ENCODE peak calls at places on chromosomes 3 and 15, in six cellular contexts. E is MM.1S, X is HCT116, M is mammary epithelial cell, K is AG04450, Z is thoracic aorta. N is an unnamed sample.

GRCh38 chr3:111610189-111610588 is 15.0 kb upstream of the ZBED2 start:
- DNase-seq in E (peak; percentile 88), X (no peak), M (peak; percentile 81), K (no peak), Z (no peak), N (no peak)

GRCh38 chr3:126135398-126136076 is 44.8 kb downstream of the ALDH1L1 start:
- DNase-seq in E (no peak), X (no peak), M (no peak), K (no peak), Z (no peak), N (no peak)

GRCh38 chr3:125318497-125318847 is 56.7 kb downstream of the ZNF148 start:
- DNase-seq in E (no peak), X (no peak), M (no peak), K (no peak), Z (no peak), N (no peak)

GRCh38 chr3:294096-294495 is 97.5 kb downstream of the CHL1 start:
- DNase-seq in E (no peak), X (no peak), M (peak; percentile 18), K (no peak), Z (no peak), N (no peak)

GRCh38 chr3:1609416-1609815 is 489.2 kb upstream of the CNTN4 start:
- DNase-seq in E (peak; percentile 69), X (no peak), M (no peak), K (no peak), Z (no peak), N (no peak)

GRCh38 chr3:71416868-71417267 is 166.7 kb downstream of the FOXP1 start:
- DNase-seq in E (no peak), X (peak; percentile 6), M (no peak), K (no peak), Z (no peak), N (no peak)

GRCh38 chr3:78994174-78995027 is 773.4 kb downstream of the ROBO1 start:
- DNase-seq in E (no peak), X (no peak), M (peak; percentile 31), K (no peak), Z (no peak), N (no peak)

GRCh38 chr15:51982013-51982769 is 10.6 kb upstream of the LEO1 start:
- DNase-seq in E (peak; percentile 88), X (peak; percentile 50), M (peak; percentile 76), K (peak; percentile 54), Z (no peak), N (no peak)

GRCh38 chr3:127452321-127452821 is 138.2 kb downstream of the TPRA1 start:
- DNase-seq in E (no peak), X (no peak), M (no peak), K (no peak), Z (no peak), N (no peak)

GRCh38 chr3:126121632-126122031 is 37.7 kb upstream of the SLC41A3 start:
- DNase-seq in E (no peak), X (no peak), M (no peak), K (no peak), Z (no peak), N (no peak)

GRCh38 chr3:171284308-171285075 is 175.7 kb downstream of the TNIK start:
- DNase-seq in E (no peak), X (peak; percentile 51), M (peak; percentile 92), K (peak; percentile 89), Z (peak; percentile 44), N (peak; percentile 74)

GRCh38 chr3:135148431-135148830 is 353.4 kb downstream of the EPHB1 start:
- DNase-seq in E (no peak), X (no peak), M (no peak), K (no peak), Z (no peak), N (no peak)

GRCh38 chr3:5520237-5520636 is 332.7 kb downstream of the EDEM1 start:
- DNase-seq in E (no peak), X (peak; percentile 34), M (no peak), K (no peak), Z (no peak), N (no peak)

GRCh38 chr3:139301183-139301582 is 42.6 kb upstream of the MRPS22 start:
- DNase-seq in E (no peak), X (no peak), M (no peak), K (no peak), Z (no peak), N (no peak)

GRCh38 chr15:101437209-101437608 is 52.3 kb downstream of the PCSK6 start:
- DNase-seq in E (no peak), X (no peak), M (no peak), K (no peak), Z (no peak), N (no peak)

GRCh38 chr15:34038404-34039179 is 412 bp downstream of the AVEN start:
- DNase-seq in E (peak; percentile 81), X (no peak), M (peak; percentile 63), K (no peak), Z (peak; percentile 19), N (peak; percentile 58)

GRCh38 chr3:20039082-20039764 is 1.0 kb upstream of the KAT2B start:
- DNase-seq in E (peak; percentile 16), X (no peak), M (no peak), K (no peak), Z (no peak), N (no peak)

GRCh38 chr3:5122741-5123706 is 932 bp downstream of the ARL8B start:
- DNase-seq in E (peak; percentile 43), X (no peak), M (peak; percentile 96), K (no peak), Z (no peak), N (peak; percentile 50)

GRCh38 chr3:4935347-4935746 is 43.9 kb upstream of the BHLHE40 start:
- DNase-seq in E (peak; percentile 33), X (no peak), M (peak; percentile 72), K (no peak), Z (no peak), N (no peak)

GRCh38 chr3:123290962-123291361 is 89.2 kb downstream of the SEC22A start:
- DNase-seq in E (no peak), X (no peak), M (no peak), K (no peak), Z (no peak), N (no peak)

GRCh38 chr15:25509697-25510096 is 70.9 kb upstream of the UBE3A start:
- DNase-seq in E (no peak), X (no peak), M (no peak), K (no peak), Z (no peak), N (no peak)

GRCh38 chr15:92883643-92884458 is 16.3 kb upstream of the CHD2 start:
- DNase-seq in E (peak; percentile 50), X (no peak), M (peak; percentile 53), K (no peak), Z (no peak), N (no peak)

GRCh38 chr3:160601288-160601687 is 35.9 kb upstream of the KPNA4 start:
- DNase-seq in E (no peak), X (no peak), M (no peak), K (no peak), Z (no peak), N (no peak)

GRCh38 chr15:43420435-43420834 is 49.5 kb downstream of the TUBGCP4 start:
- DNase-seq in E (no peak), X (no peak), M (no peak), K (no peak), Z (no peak), N (no peak)

GRCh38 chr15:73717802-73718201 is 33.6 kb downstream of the CD276 start:
- DNase-seq in E (no peak), X (no peak), M (no peak), K (no peak), Z (no peak), N (no peak)

GRCh38 chr3:40971191-40972168 is 227.8 kb upstream of the CTNNB1 start:
- DNase-seq in E (peak; percentile 88), X (peak; percentile 42), M (peak; percentile 99), K (peak; percentile 65), Z (peak; percentile 68), N (peak; percentile 64)

GRCh38 chr15:77500986-77501385 is 80.3 kb downstream of the HMG20A start:
- DNase-seq in E (no peak), X (no peak), M (peak; percentile 69), K (no peak), Z (no peak), N (no peak)

GRCh38 chr3:29314727-29315088 is 33.8 kb downstream of the RBMS3 start:
- DNase-seq in E (no peak), X (no peak), M (no peak), K (no peak), Z (no peak), N (no peak)

GRCh38 chr3:5128861-5129260 is 6.8 kb downstream of the ARL8B start:
- DNase-seq in E (no peak), X (no peak), M (no peak), K (no peak), Z (no peak), N (no peak)

GRCh38 chr3:156680243-156680930 is 6.0 kb downstream of the TIPARP start:
- DNase-seq in E (no peak), X (no peak), M (no peak), K (no peak), Z (no peak), N (no peak)

GRCh38 chr3:156678216-156678615 is 3.8 kb downstream of the TIPARP start:
- DNase-seq in E (no peak), X (no peak), M (no peak), K (no peak), Z (no peak), N (no peak)

GRCh38 chr3:156682491-156682890 is 8.1 kb downstream of the TIPARP start:
- DNase-seq in E (no peak), X (no peak), M (no peak), K (no peak), Z (no peak), N (no peak)

GRCh38 chr3:156682963-156683362 is 8.6 kb downstream of the TIPARP start:
- DNase-seq in E (no peak), X (no peak), M (no peak), K (no peak), Z (no peak), N (no peak)

DNA sequence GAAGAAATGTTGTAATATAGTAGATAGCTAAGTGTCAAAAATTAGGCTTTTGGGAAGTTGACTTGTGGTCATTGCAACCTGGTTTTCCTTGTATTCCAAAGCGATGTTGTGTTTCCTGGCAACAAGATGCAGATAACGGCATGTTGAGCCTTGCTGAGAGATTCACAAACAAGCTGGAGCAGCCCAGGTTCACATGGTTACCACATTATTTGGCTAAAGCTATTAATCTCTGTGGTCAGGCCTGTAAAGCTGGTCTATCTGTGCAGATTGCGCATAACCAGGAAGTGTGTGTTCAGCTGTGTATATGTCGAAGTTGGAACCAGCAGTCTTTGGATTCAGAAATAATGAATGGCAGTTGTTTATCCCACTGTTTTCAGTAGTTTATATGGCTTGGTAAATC is 6.6 kb downstream of the TIPARP start:
- DNase-seq in E (peak; percentile 55), X (no peak), M (peak; percentile 97), K (peak; percentile 63), Z (no peak), N (no peak)
- H3K4me3 ChIP-seq in E (no peak overlapping the region), X (no peak overlapping the region), M (no peak overlapping the region), K (no peak overlapping the region), Z (no peak overlapping the region), N (peak overlapping the region; percentile 84)

GRCh38 chr15:29934251-29934650 is 112.0 kb upstream of the TJP1 start:
- DNase-seq in E (no peak), X (no peak), M (peak; percentile 76), K (no peak), Z (no peak), N (no peak)
- TF ChIP-seq CTCF in E (no peak), X (no peak), M (no peak), K (no peak), Z (no peak), N (no peak)

GRCh38 chr15:48422401-48422800 is 91.2 kb downstream of the DUT start:
- DNase-seq in E (no peak), X (no peak), M (no peak), K (no peak), Z (no peak), N (no peak)
- H3K27ac ChIP-seq in E (no peak overlapping the region), X (no peak overlapping the region), M (no peak overlapping the region), K (no peak overlapping the region), Z (no peak overlapping the region), N (no peak overlapping the region)

GRCh38 chr3:43995078-43995928 is 246.4 kb upstream of the TOPAZ1 start:
- DNase-seq in E (peak; percentile 51), X (no peak), M (peak; percentile 40), K (no peak), Z (no peak), N (no peak)
- H3K4me3 ChIP-seq in E (peak overlapping the region; percentile 89), X (peak overlapping the region; percentile 35), M (peak overlapping the region; percentile 49), K (peak overlapping the region; percentile 32), Z (peak overlapping the region; percentile 62), N (peak overlapping the region; percentile 42)

N was measured in tibial nerve.